ENCODE peak calls at places on chromosomes 13 and 19, in nine cellular contexts. One of them, this sample, is unnamed.

GRCh38 chr19:12521996-12522395 is 29.3 kb downstream of the ZNF564 start:
- DNase-seq in AG09309: no peak
- DNase-seq in NCI-H2029: no peak
- DNase-seq in stimulated activated CD8-positive, alpha-beta memory T cell treated with anti-CD3 and anti-CD28 coated beads, Interleukin-15, amount 100 ng/mL, for 1 hour: no peak
- DNase-seq in NCI-H1092 treated with DMSO at 0.1 percent for 48 hours: no peak
- DNase-seq in nucleus accumbens: no peak
- DNase-seq in RCC 7860: no peak
- DNase-seq in COR-L47: peak
- DNase-seq in AG20443: no peak
- DNase-seq in this sample: no peak

GRCh38 chr19:55504981-55505380 is 16.7 kb downstream of the SSC5D start:
- DNase-seq in AG09309: no peak
- DNase-seq in NCI-H2029: no peak
- DNase-seq in stimulated activated CD8-positive, alpha-beta memory T cell treated with anti-CD3 and anti-CD28 coated beads, Interleukin-15, amount 100 ng/mL, for 1 hour: no peak
- DNase-seq in NCI-H1092 treated with DMSO at 0.1 percent for 48 hours: no peak
- DNase-seq in nucleus accumbens: no peak
- DNase-seq in RCC 7860: no peak
- DNase-seq in COR-L47: no peak
- DNase-seq in AG20443: no peak
- DNase-seq in this sample: no peak

GRCh38 chr13:113897161-113897560 is 33.3 kb upstream of the GAS6 start:
- DNase-seq in AG09309: peak
- DNase-seq in NCI-H2029: no peak
- DNase-seq in stimulated activated CD8-positive, alpha-beta memory T cell treated with anti-CD3 and anti-CD28 coated beads, Interleukin-15, amount 100 ng/mL, for 1 hour: no peak
- DNase-seq in NCI-H1092 treated with DMSO at 0.1 percent for 48 hours: no peak
- DNase-seq in nucleus accumbens: no peak
- DNase-seq in RCC 7860: peak
- DNase-seq in COR-L47: no peak
- DNase-seq in AG20443: peak
- DNase-seq in this sample: no peak

GRCh38 chr13:77177646-77178045 is 149.2 kb downstream of the MYCBP2 start:
- DNase-seq in AG09309: no peak
- DNase-seq in NCI-H2029: no peak
- DNase-seq in stimulated activated CD8-positive, alpha-beta memory T cell treated with anti-CD3 and anti-CD28 coated beads, Interleukin-15, amount 100 ng/mL, for 1 hour: no peak
- DNase-seq in NCI-H1092 treated with DMSO at 0.1 percent for 48 hours: no peak
- DNase-seq in nucleus accumbens: no peak
- DNase-seq in RCC 7860: no peak
- DNase-seq in COR-L47: no peak
- DNase-seq in AG20443: no peak
- DNase-seq in this sample: no peak

GRCh38 chr19:38993271-38993670 is 17.7 kb upstream of the FBXO17 start:
- DNase-seq in AG09309: no peak
- DNase-seq in NCI-H2029: no peak
- DNase-seq in stimulated activated CD8-positive, alpha-beta memory T cell treated with anti-CD3 and anti-CD28 coated beads, Interleukin-15, amount 100 ng/mL, for 1 hour: no peak
- DNase-seq in NCI-H1092 treated with DMSO at 0.1 percent for 48 hours: no peak
- DNase-seq in nucleus accumbens: no peak
- DNase-seq in RCC 7860: peak
- DNase-seq in COR-L47: no peak
- DNase-seq in AG20443: peak
- DNase-seq in this sample: no peak

GRCh38 chr13:46593403-46593802 is 40.4 kb downstream of the LRCH1 start:
- DNase-seq in AG09309: no peak
- DNase-seq in NCI-H2029: no peak
- DNase-seq in stimulated activated CD8-positive, alpha-beta memory T cell treated with anti-CD3 and anti-CD28 coated beads, Interleukin-15, amount 100 ng/mL, for 1 hour: no peak
- DNase-seq in NCI-H1092 treated with DMSO at 0.1 percent for 48 hours: no peak
- DNase-seq in nucleus accumbens: no peak
- DNase-seq in RCC 7860: no peak
- DNase-seq in COR-L47: no peak
- DNase-seq in AG20443: no peak
- DNase-seq in this sample: no peak

GRCh38 chr19:658916-659839 is 3.8 kb downstream of the RNF126 start:
- DNase-seq in AG09309: no peak
- DNase-seq in NCI-H2029: no peak
- DNase-seq in stimulated activated CD8-positive, alpha-beta memory T cell treated with anti-CD3 and anti-CD28 coated beads, Interleukin-15, amount 100 ng/mL, for 1 hour: no peak
- DNase-seq in NCI-H1092 treated with DMSO at 0.1 percent for 48 hours: no peak
- DNase-seq in nucleus accumbens: no peak
- DNase-seq in RCC 7860: no peak
- DNase-seq in COR-L47: no peak
- DNase-seq in AG20443: peak
- DNase-seq in this sample: no peak

GRCh38 chr13:65532231-65532630 is 1697.9 kb downstream of the PCDH9 start:
- DNase-seq in AG09309: no peak
- DNase-seq in NCI-H2029: no peak
- DNase-seq in stimulated activated CD8-positive, alpha-beta memory T cell treated with anti-CD3 and anti-CD28 coated beads, Interleukin-15, amount 100 ng/mL, for 1 hour: no peak
- DNase-seq in NCI-H1092 treated with DMSO at 0.1 percent for 48 hours: no peak
- DNase-seq in nucleus accumbens: no peak
- DNase-seq in RCC 7860: no peak
- DNase-seq in COR-L47: no peak
- DNase-seq in AG20443: no peak
- DNase-seq in this sample: no peak

GRCh38 chr19:57465680-57466381 is 8.9 kb upstream of the VN1R1 start:
- DNase-seq in AG09309: no peak
- DNase-seq in NCI-H2029: peak
- DNase-seq in stimulated activated CD8-positive, alpha-beta memory T cell treated with anti-CD3 and anti-CD28 coated beads, Interleukin-15, amount 100 ng/mL, for 1 hour: no peak
- DNase-seq in NCI-H1092 treated with DMSO at 0.1 percent for 48 hours: no peak
- DNase-seq in nucleus accumbens: no peak
- DNase-seq in RCC 7860: peak
- DNase-seq in COR-L47: peak
- DNase-seq in AG20443: no peak
- DNase-seq in this sample: no peak

GRCh38 chr19:7590256-7590655 is 5.4 kb upstream of the CAMSAP3 start:
- DNase-seq in AG09309: no peak
- DNase-seq in NCI-H2029: no peak
- DNase-seq in stimulated activated CD8-positive, alpha-beta memory T cell treated with anti-CD3 and anti-CD28 coated beads, Interleukin-15, amount 100 ng/mL, for 1 hour: no peak
- DNase-seq in NCI-H1092 treated with DMSO at 0.1 percent for 48 hours: no peak
- DNase-seq in nucleus accumbens: no peak
- DNase-seq in RCC 7860: no peak
- DNase-seq in COR-L47: no peak
- DNase-seq in AG20443: no peak
- DNase-seq in this sample: no peak

GRCh38 chr19:16441661-16442071 is 30.1 kb downstream of the EPS15L1 start:
- DNase-seq in AG09309: no peak
- DNase-seq in NCI-H2029: peak
- DNase-seq in stimulated activated CD8-positive, alpha-beta memory T cell treated with anti-CD3 and anti-CD28 coated beads, Interleukin-15, amount 100 ng/mL, for 1 hour: no peak
- DNase-seq in NCI-H1092 treated with DMSO at 0.1 percent for 48 hours: peak
- DNase-seq in nucleus accumbens: no peak
- DNase-seq in RCC 7860: no peak
- DNase-seq in COR-L47: no peak
- DNase-seq in AG20443: no peak
- DNase-seq in this sample: no peak

GRCh38 chr13:80131204-80131603 is 209.7 kb downstream of the SPRY2 start:
- DNase-seq in AG09309: no peak
- DNase-seq in NCI-H2029: peak
- DNase-seq in stimulated activated CD8-positive, alpha-beta memory T cell treated with anti-CD3 and anti-CD28 coated beads, Interleukin-15, amount 100 ng/mL, for 1 hour: no peak
- DNase-seq in NCI-H1092 treated with DMSO at 0.1 percent for 48 hours: no peak
- DNase-seq in nucleus accumbens: peak
- DNase-seq in RCC 7860: peak
- DNase-seq in COR-L47: no peak
- DNase-seq in AG20443: peak
- DNase-seq in this sample: no peak

GRCh38 chr13:40404407-40404806 is 262.0 kb downstream of the FOXO1 start:
- DNase-seq in AG09309: no peak
- DNase-seq in NCI-H2029: no peak
- DNase-seq in stimulated activated CD8-positive, alpha-beta memory T cell treated with anti-CD3 and anti-CD28 coated beads, Interleukin-15, amount 100 ng/mL, for 1 hour: no peak
- DNase-seq in NCI-H1092 treated with DMSO at 0.1 percent for 48 hours: no peak
- DNase-seq in nucleus accumbens: no peak
- DNase-seq in RCC 7860: no peak
- DNase-seq in COR-L47: no peak
- DNase-seq in AG20443: no peak
- DNase-seq in this sample: no peak

GRCh38 chr19:31664997-31665396 is 315.8 kb upstream of the TSHZ3 start:
- DNase-seq in AG09309: no peak
- DNase-seq in NCI-H2029: no peak
- DNase-seq in stimulated activated CD8-positive, alpha-beta memory T cell treated with anti-CD3 and anti-CD28 coated beads, Interleukin-15, amount 100 ng/mL, for 1 hour: no peak
- DNase-seq in NCI-H1092 treated with DMSO at 0.1 percent for 48 hours: no peak
- DNase-seq in nucleus accumbens: no peak
- DNase-seq in RCC 7860: no peak
- DNase-seq in COR-L47: no peak
- DNase-seq in AG20443: no peak
- DNase-seq in this sample: no peak